ENCODE peak calls at places on chromosomes 12 and 14, in four cellular contexts. R is choroid plexus epithelial cell, U is IMR-90, I is endodermal cell. T is an unnamed sample.

GRCh38 chr12:6552140-6552551 is 3.7 kb downstream of the IFFO1 start:
- DNase-seq in U (no peak), I (no peak), R (no peak), T (peak)

GRCh38 chr12:80161612-80162011 is 62.3 kb downstream of the OTOGL start:
- DNase-seq in R (peak), I (no peak), U (no peak), T (no peak)

GRCh38 chr14:91220581-91221000 is 23.9 kb downstream of the GPR68 start:
- DNase-seq in R (no peak), U (no peak), I (no peak), T (no peak)

GRCh38 chr12:5087831-5088554 is 44.3 kb downstream of the KCNA5 start:
- DNase-seq in I (peak), R (no peak), U (no peak), T (no peak)

GRCh38 chr12:54431911-54432814 is 13.1 kb upstream of the ITGA5 start:
- DNase-seq in R (no peak), I (peak), U (peak), T (peak)

GRCh38 chr12:124617615-124618014 is 50.2 kb upstream of the NCOR2 start:
- DNase-seq in I (peak), R (no peak), U (no peak), T (no peak)

GRCh38 chr12:42332301-42332894 is 6.4 kb downstream of the PPHLN1 start:
- DNase-seq in I (no peak), R (peak), U (peak), T (peak)

GRCh38 chr12:103571286-103571685 is 15.8 kb upstream of the STAB2 start:
- DNase-seq in R (no peak), U (no peak), I (peak), T (no peak)

GRCh38 chr12:16347391-16348298 is at the start of gene MGST1:
- DNase-seq in R (peak), I (peak), U (peak), T (peak)

GRCh38 chr12:127174881-127175280 is 1092.1 kb upstream of the TMEM132C start:
- DNase-seq in U (no peak), R (no peak), I (no peak), T (peak)

GRCh38 chr14:72736791-72737559 is 156.9 kb downstream of the DPF3 start:
- DNase-seq in R (no peak), U (no peak), I (no peak), T (no peak)

DNA sequence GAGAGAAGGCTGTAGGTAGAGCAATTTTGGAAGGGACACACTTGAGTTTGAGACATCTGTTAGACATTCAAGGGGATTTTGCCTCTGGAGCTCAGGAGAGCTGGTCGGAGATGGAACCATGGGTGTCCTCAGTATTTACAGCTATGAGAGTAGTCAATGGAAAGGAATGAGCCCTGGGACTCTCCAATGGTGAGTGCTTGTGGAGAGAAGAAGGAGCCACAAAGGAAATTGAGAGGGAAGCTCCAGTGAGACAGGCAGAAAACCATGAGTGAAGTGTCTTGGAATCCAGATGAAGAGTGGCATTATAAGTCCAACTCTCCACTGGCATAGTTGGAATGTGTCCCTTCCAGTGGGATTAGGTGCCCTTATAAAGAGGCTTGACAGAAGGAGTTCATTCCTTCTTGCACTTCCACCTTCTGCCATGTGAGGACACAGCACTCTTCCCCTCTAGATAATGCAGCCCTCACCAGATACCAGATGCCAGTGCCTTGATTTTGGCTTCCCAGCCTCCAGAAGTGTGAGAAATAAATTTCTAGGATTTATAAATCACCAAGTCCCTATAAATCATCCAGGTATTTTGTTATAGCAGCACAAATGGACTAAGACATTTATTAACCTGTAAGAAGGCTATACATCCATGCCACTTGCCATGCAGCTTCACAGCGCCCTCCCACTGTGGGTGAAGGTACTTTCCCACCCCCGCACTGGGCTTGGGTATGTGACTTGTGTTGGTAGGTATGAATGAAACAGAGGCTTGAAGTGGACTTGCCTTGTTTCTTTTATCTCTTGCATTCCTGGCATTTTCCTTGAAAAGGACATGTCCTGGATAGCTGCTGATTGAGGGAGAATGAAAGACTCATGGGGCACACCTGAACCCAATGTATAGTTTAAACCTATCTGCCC is 27.3 kb downstream of the LLPH start:
- DNase-seq in U (peak), I (peak), R (no peak), T (no peak)
- TF ChIP-seq CTCF in U (peak), I (peak), R (peak), T (no peak)

GRCh38 chr14:41393512-41393911 is 213.2 kb upstream of the LRFN5 start:
- DNase-seq in U (no peak), R (no peak), I (no peak), T (no peak)
- TF ChIP-seq CTCF in U (no peak), R (no peak), I (no peak), T (no peak)

DNA sequence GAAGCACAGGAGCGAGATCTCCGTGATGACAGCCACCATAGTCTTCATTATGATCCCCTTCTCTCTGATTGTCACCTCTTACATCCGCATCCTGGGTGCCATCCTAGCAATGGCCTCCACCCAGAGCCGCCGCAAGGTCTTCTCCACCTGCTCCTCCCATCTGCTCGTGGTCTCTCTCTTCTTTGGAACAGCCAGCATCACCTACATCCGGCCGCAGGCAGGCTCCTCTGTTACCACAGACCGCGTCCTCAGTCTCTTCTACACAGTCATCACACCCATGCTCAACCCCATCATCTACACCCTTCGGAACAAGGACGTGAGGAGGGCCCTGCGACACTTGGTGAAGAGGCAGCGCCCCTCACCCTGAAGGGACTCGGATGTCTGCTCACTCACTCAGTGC is 775 bp downstream of the OR10P1 start:
- DNase-seq in I (peak), R (no peak), U (no peak), T (no peak)
- TF ChIP-seq CTCF in I (no peak), R (no peak), U (no peak), T (no peak)

DNA sequence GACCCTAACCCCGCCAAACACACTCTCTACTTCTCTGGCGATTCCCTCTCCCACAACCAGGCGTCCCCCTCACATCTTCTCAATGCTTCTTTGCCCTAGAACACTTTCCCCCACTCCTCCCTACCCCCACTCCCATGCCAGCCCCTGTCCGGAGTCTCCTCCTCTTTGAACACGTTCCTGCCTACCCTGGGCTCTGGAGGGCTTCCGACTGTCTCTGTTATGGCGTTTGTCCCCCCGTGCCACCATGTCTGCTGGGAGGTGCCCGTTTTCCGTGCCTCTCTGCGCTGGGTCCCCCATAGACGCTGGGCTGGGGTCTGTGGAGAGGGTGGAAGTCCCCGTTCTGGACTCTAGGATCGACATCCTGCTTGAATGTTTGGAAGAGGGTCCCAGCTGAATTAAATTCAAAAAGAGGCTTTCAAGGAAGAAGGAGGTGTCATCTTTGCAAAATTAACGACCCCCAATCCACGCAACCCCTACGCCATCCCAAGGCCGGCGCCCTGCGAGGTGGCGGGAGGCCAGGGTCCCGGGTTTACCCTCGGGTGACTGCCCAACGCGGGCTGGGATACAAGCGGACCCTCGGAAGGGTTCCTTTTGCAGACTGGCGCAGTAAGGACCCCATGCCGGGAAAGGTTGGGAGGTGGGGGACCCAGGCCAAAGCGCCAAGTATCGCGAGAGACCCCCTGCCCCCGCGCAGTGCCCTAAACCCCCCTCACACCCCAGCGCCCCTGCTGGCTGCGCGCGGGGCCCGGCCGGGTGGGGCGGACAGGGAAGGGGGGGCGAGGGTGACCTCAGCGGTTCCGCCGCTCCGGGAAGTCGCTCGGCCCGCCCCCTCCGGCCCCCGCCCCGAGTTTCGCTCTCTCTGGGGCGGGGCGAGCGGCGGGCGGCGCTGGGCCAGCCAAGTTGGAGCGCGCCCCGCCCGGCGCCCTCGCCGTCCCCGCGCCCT is 973 bp upstream of the ZBTB42 start:
- DNase-seq in U (peak), I (peak), R (peak), T (peak)
- TF ChIP-seq CTCF in U (peak), I (peak), R (peak), T (peak)

GRCh38 chr14:106845286-106846087 is 1319.1 kb downstream of the TMEM121 start:
- DNase-seq in I (no peak), U (no peak), R (no peak), T (peak)

GRCh38 chr14:106846218-106846617 is 1319.8 kb downstream of the TMEM121 start:
- DNase-seq in R (no peak), I (no peak), U (no peak), T (no peak)

GRCh38 chr14:106844608-106845285 is 1318.4 kb downstream of the TMEM121 start:
- DNase-seq in R (no peak), I (no peak), U (no peak), T (peak)

GRCh38 chr14:106850913-106851825 is 1324.8 kb downstream of the TMEM121 start:
- DNase-seq in R (no peak), U (no peak), I (no peak), T (no peak)

GRCh38 chr14:106848330-106849121 is 1322.1 kb downstream of the TMEM121 start:
- DNase-seq in U (no peak), I (no peak), R (no peak), T (no peak)
- TF ChIP-seq CTCF in U (no peak), I (no peak), R (no peak), T (peak)

DNA sequence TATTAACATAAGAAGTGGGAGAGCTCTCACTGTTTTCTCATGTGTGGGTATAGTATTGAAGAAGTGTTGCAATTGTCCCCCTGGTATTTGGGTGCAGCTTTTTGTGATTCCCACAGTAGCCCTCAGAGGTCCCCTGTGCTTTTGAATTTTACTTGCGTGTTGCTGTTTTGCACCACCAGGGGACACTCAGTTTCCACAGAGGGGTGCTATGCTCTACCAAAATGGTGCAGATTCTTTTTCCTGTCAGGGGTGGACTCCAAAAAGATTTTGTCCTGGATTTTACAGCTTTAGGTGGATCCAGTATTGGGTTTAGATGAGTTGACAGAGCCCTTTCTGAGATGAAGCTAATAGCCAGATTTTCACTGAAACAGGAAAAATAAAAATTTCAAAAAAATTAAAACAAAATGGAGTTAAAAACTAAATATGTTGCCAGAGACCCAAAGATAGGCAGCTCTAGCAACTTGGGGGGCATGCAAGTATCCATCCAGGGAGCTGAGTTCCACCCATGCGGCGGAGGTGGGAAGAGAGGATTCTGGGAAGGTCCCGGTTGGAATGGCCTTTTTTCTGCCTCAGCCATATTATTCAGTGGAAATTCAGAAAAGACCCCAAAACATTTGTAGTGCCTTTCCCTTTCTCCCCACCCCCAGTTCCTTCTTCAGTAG is 50.2 kb downstream of the TTLL5 start:
- DNase-seq in R (peak), U (peak), I (peak), T (peak)
- TF ChIP-seq CTCF in R (peak), U (peak), I (peak), T (peak)

GRCh38 chr14:65228436-65228835 is 126.1 kb upstream of the MAX start:
- DNase-seq in I (no peak), R (no peak), U (no peak), T (no peak)

GRCh38 chr14:65230287-65230728 is 128.0 kb upstream of the MAX start:
- DNase-seq in U (no peak), I (no peak), R (no peak), T (peak)

GRCh38 chr14:65231286-65231980 is 129.1 kb upstream of the MAX start:
- DNase-seq in U (no peak), I (peak), R (no peak), T (no peak)

GRCh38 chr14:65228956-65229355 is 126.6 kb upstream of the MAX start:
- DNase-seq in R (no peak), U (no peak), I (no peak), T (no peak)

GRCh38 chr14:65229431-65230286 is 127.3 kb upstream of the MAX start:
- DNase-seq in R (peak), U (no peak), I (peak), T (peak)
- TF ChIP-seq CTCF in R (no peak), U (no peak), I (no peak), T (no peak)

T was measured in cardiac fibroblast.